ENCODE peak calls at places on chromosomes 1 and 21, in five cellular contexts. N, K, P, O and B are unnamed samples.

GRCh38 chr1:92186081-92186480 is 31.6 kb upstream of the C1orf146 start:
- DNase-seq in N (no peak), K (no peak), P (no peak), O (no peak), B (no peak)

GRCh38 chr1:31801450-31801849 is 14.4 kb downstream of the SPOCD1 start:
- DNase-seq in N (no peak), K (no peak), P (no peak), O (no peak), B (no peak)

GRCh38 chr1:22197644-22198043 is 54.7 kb upstream of the WNT4 start:
- DNase-seq in N (no peak), K (no peak), P (peak; percentile 59), O (no peak), B (no peak)

GRCh38 chr21:28216976-28217523 is 775.6 kb downstream of the LTN1 start:
- DNase-seq in N (no peak), K (no peak), P (no peak), O (no peak), B (no peak)

GRCh38 chr1:230068952-230069684 is 2.1 kb downstream of the GALNT2 start:
- DNase-seq in N (no peak), K (peak; percentile 18), P (peak; percentile 54), O (no peak), B (no peak)

GRCh38 chr21:44024895-44025353 is 12.8 kb downstream of the TRAPPC10 start:
- DNase-seq in N (peak; percentile 70), K (peak; percentile 17), P (peak; percentile 31), O (peak; percentile 15), B (peak; percentile 48)

GRCh38 chr21:35664683-35665082 is 395.6 kb downstream of the SETD4 start:
- DNase-seq in N (no peak), K (no peak), P (peak; percentile 24), O (no peak), B (no peak)

GRCh38 chr1:24047101-24047459 is 64.9 kb downstream of the MYOM3 start:
- DNase-seq in N (peak; percentile 41), K (peak; percentile 29), P (no peak), O (no peak), B (peak; percentile 31)

GRCh38 chr1:172245788-172246187 is 174.7 kb upstream of the C1orf105 start:
- DNase-seq in N (no peak), K (no peak), P (no peak), O (no peak), B (no peak)

GRCh38 chr1:43388613-43389012 is 987 bp downstream of the MED8 start:
- DNase-seq in N (no peak), K (no peak), P (no peak), O (no peak), B (no peak)

GRCh38 chr1:27575861-27576331 is 28.0 kb downstream of the AHDC1 start:
- DNase-seq in N (peak; percentile 83), K (peak; percentile 68), P (peak; percentile 88), O (no peak), B (peak; percentile 82)

GRCh38 chr1:75559141-75559540 is 51.8 kb downstream of the SLC44A5 start:
- DNase-seq in N (no peak), K (no peak), P (peak; percentile 38), O (no peak), B (no peak)

GRCh38 chr1:68000191-68000590 is 50.2 kb downstream of the DIRAS3 start:
- DNase-seq in N (no peak), K (no peak), P (no peak), O (no peak), B (no peak)

GRCh38 chr1:77582905-77583304 is 99.6 kb downstream of the ZZZ3 start:
- DNase-seq in N (no peak), K (no peak), P (no peak), O (no peak), B (no peak)

GRCh38 chr1:7121622-7121988 is 336.4 kb downstream of the CAMTA1 start:
- DNase-seq in N (no peak), K (peak; percentile 10), P (peak; percentile 83), O (no peak), B (peak; percentile 78)

GRCh38 chr1:229141271-229141670 is 129.6 kb upstream of the RAB4A start:
- DNase-seq in N (no peak), K (no peak), P (no peak), O (no peak), B (no peak)

GRCh38 chr1:114118351-114118990 is 35.2 kb downstream of the SYT6 start:
- DNase-seq in N (no peak), K (no peak), P (no peak), O (no peak), B (no peak)

GRCh38 chr1:196887515-196888239 is at the start of gene CFHR4:
- DNase-seq in N (no peak), K (no peak), P (no peak), O (no peak), B (no peak)

GRCh38 chr1:3996846-3997705 is 97.0 kb upstream of the C1orf174 start:
- DNase-seq in N (peak; percentile 3), K (no peak), P (no peak), O (no peak), B (no peak)

GRCh38 chr21:29849735-29850176 is 90.0 kb downstream of the GRIK1 start:
- DNase-seq in N (peak; percentile 36), K (peak; percentile 22), P (peak; percentile 71), O (peak; percentile 15), B (no peak)

GRCh38 chr1:245790441-245790840 is 635.7 kb downstream of the KIF26B start:
- DNase-seq in N (no peak), K (no peak), P (no peak), O (no peak), B (no peak)

GRCh38 chr1:18938008-18938706 is 18.3 kb downstream of the IFFO2 start:
- DNase-seq in N (no peak), K (no peak), P (no peak), O (no peak), B (no peak)

DNA sequence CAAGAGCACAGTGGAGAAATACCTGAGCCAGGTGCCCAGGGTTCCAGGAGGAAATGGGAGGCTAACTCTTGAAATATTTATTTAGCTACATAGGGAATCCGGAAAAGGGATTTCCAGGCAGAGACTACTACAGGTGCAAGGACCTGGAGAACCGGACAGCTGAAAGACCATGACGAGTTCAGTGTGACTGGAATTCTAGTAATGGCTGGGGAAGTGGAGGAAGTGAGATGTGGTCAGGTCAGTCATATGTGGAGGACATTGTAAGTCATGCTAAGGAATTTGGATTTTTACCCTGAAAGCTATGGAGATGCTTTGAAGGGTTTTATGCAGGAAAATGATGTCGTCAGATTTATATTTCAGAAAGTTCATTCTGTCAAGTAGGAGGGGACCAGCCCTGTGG is 1.8 kb downstream of the CAP1 start:
- DNase-seq in N (no peak), K (no peak), P (no peak), O (no peak), B (no peak)
- H3K4me3 ChIP-seq in N (no peak overlapping the region), K (peak overlapping the region; percentile 92), P (no peak overlapping the region), O (peak overlapping the region; percentile 93), B (peak overlapping the region; percentile 6)

GRCh38 chr1:165392634-165393571 is 36.4 kb upstream of the LMX1A start:
- DNase-seq in N (peak; percentile 84), K (peak; percentile 85), P (peak; percentile 75), O (peak; percentile 72), B (peak; percentile 81)
- TF ChIP-seq CTCF in N (peak; percentile 77), K (peak; percentile 91), P (peak; percentile 94), O (peak; percentile 95), B (peak; percentile 98)

DNA sequence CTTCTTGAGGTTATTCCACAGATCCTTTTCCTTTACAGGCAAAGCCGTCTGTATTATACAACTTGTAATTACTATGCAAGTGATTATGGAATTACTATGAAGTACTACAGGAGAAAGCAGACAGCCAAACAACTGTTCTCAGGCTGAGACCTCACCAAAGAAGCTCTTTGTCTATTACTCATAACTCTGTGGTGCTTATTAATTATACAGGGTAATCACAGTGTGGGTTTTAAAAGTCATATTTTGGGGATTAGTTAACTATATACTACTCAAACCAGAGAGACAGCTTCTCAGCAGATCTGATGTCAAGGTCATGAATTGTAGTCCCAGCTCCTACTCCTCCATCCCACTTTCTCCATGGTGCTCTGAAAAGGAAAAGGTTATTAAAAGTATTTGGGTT is 49.6 kb downstream of the CTTNBP2NL start:
- DNase-seq in N (no peak), K (no peak), P (no peak), O (no peak), B (no peak)
- H3K27me3 ChIP-seq in N (no peaks in the 10 kb centered on the region), K (no peaks in the 10 kb centered on the region), P (no peaks in the 10 kb centered on the region), O (no peaks in the 10 kb centered on the region), B (no peaks in the 10 kb centered on the region)

GRCh38 chr1:36458910-36459309 is 5.3 kb downstream of the MRPS15 start:
- DNase-seq in N (no peak), K (no peak), P (no peak), O (no peak), B (no peak)

GRCh38 chr1:36455386-36455785 is 5.1 kb upstream of the OSCP1 start:
- DNase-seq in N (no peak), K (no peak), P (no peak), O (no peak), B (no peak)

GRCh38 chr1:36456391-36456928 is 6.2 kb upstream of the OSCP1 start:
- DNase-seq in N (no peak), K (no peak), P (no peak), O (no peak), B (no peak)

GRCh38 chr1:36453600-36454388 is 3.5 kb upstream of the OSCP1 start:
- DNase-seq in N (no peak), K (no peak), P (no peak), O (no peak), B (no peak)

DNA sequence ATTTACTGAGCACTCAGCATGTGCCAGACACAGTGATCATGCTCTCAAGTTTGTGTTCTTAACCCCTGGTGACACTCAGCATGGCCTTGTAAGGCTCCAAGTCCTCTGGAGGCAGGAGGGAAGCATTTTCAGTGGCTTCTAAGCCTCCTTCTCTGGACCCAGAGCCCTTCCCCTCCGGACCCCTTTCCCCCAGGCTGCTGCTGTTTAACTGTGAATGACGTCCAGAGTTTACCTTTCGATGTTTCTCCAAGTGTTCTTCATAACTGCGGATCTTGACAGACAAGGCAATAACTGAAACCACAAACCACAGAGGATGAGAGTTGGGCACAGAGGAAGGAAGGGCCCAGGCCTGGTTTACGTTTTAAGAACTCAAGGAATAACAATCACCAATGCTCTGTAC is 6.5 kb downstream of the MRPS15 start:
- DNase-seq in N (no peak), K (no peak), P (no peak), O (no peak), B (no peak)
- H3K4me3 ChIP-seq in N (no peak overlapping the region), K (no peak overlapping the region), P (no peak overlapping the region), O (no peak overlapping the region), B (no peak overlapping the region)

DNA sequence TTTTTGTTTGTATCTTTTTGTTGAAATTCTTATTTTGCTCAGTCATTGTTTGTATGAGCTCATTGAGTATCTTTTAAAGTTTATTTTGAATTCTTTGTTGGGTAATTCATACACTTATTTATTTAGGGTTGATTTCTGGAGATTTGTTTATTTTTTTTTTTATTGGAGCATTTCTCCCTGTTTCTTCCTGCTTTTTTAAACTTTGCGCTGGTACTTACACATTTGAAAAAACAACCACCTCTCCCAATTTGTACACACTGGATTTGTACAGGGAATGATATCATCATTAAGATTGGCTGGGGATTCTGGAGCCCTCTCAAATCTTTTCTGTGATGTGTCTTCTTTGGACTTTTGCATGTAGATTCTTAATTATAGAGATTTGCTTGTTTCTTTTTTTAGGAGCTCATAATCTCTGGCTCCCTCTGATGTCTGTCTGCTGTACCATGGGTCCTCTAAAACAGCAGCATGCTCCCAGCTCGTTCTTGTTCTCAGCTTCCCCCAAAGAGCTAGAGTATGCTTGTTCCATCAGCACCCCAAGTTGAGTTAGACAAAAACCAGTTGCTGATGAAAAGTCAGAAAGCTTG is 310.7 kb downstream of the DUSP10 start:
- DNase-seq in N (no peak), K (no peak), P (no peak), O (no peak), B (no peak)
- TF ChIP-seq CTCF in N (no peak), K (no peak), P (no peak), O (peak; percentile 37), B (peak; percentile 60)